ENCODE peak calls at places on chromosomes 4 and X, in ten cellular contexts. I is endothelial cell of umbilical vein, O is GM12878, P is transverse colon, T is stomach, Q is breast epithelium, B is esophagus muscularis mucosa, L is Panc1, X is SK-N-SH, S is GM23338. V is an unnamed sample.

GRCh38 chr4:166981847-166982246 is 252.4 kb downstream of the SPOCK3 start:
- DNase-seq in B (no peak), X (peak), L (no peak), I (no peak), O (no peak), S (no peak), Q (no peak), P (no peak), T (no peak), V (no peak)

GRCh38 chrX:16603822-16604221 is 46.1 kb upstream of the S100G start:
- DNase-seq in P (no peak), I (peak), Q (no peak), B (no peak), T (no peak), S (no peak), X (no peak), L (no peak), O (no peak), V (no peak)

GRCh38 chr4:176193126-176193525 is 2.3 kb downstream of the SPATA4 start:
- DNase-seq in I (peak), O (no peak), S (no peak), L (peak), B (no peak), P (no peak), Q (no peak), T (no peak), X (no peak), V (no peak)

GRCh38 chr4:141153751-141154510 is 20.7 kb upstream of the RNF150 start:
- DNase-seq in O (no peak), I (no peak), S (peak), L (no peak), B (no peak), T (no peak), Q (no peak), P (no peak), X (peak), V (no peak)

GRCh38 chrX:58025979-58026378 is 115.7 kb upstream of the ZXDA start:
- DNase-seq in O (no peak), X (peak), L (peak), I (peak), S (peak), P (peak), T (peak), B (no peak), Q (no peak), V (peak)

GRCh38 chrX:118943102-118943501 is 31.3 kb upstream of the LONRF3 start:
- DNase-seq in X (no peak), S (no peak), B (no peak), T (no peak), L (no peak), I (no peak), Q (no peak), P (no peak), O (no peak), V (no peak)

GRCh38 chr4:44861756-44862155 is 135.4 kb upstream of the GNPDA2 start:
- DNase-seq in P (no peak), S (no peak), X (no peak), I (no peak), Q (no peak), O (no peak), T (no peak), L (no peak), B (no peak), V (no peak)

GRCh38 chrX:17680732-17681413 is 56.4 kb upstream of the SCML1 start:
- DNase-seq in I (no peak), B (no peak), O (no peak), Q (no peak), L (no peak), S (no peak), T (no peak), P (no peak), X (no peak), V (no peak)

GRCh38 chr4:52071786-52072552 is 20.9 kb downstream of the SPATA18 start:
- DNase-seq in S (no peak), L (no peak), O (no peak), X (no peak), T (no peak), I (no peak), P (no peak), Q (no peak), B (no peak), V (no peak)

GRCh38 chr4:40325406-40326019 is 9.6 kb upstream of the CHRNA9 start:
- DNase-seq in X (peak), S (peak), O (no peak), P (peak), T (no peak), L (no peak), I (peak), Q (peak), B (no peak), V (peak)

GRCh38 chr4:183469936-183470335 is 25.5 kb downstream of the CDKN2AIP start:
- DNase-seq in B (no peak), P (no peak), I (peak), O (no peak), Q (no peak), L (no peak), T (no peak), S (no peak), X (no peak), V (no peak)

GRCh38 chrX:45322382-45322781 is 121.7 kb upstream of the DIPK2B start:
- DNase-seq in I (peak), B (no peak), L (peak), O (no peak), Q (peak), T (peak), X (no peak), P (peak), S (peak), V (peak)

GRCh38 chr4:119189638-119190037 is 22.9 kb upstream of the USP53 start:
- DNase-seq in X (no peak), S (no peak), Q (no peak), T (no peak), L (no peak), I (no peak), O (no peak), B (no peak), P (no peak), V (peak)

GRCh38 chr4:38867478-38868054 is at the start of gene FAM114A1:
- DNase-seq in I (peak), O (no peak), L (no peak), P (peak), T (peak), X (peak), S (peak), Q (peak), B (no peak), V (no peak)
- TF ChIP-seq POLR2AphosphoS5 in I (peak), O (no peak), L (no peak), P (no peak), T (peak), X (peak), S (no peak), Q (no peak), B (peak), V (no peak)

DNA sequence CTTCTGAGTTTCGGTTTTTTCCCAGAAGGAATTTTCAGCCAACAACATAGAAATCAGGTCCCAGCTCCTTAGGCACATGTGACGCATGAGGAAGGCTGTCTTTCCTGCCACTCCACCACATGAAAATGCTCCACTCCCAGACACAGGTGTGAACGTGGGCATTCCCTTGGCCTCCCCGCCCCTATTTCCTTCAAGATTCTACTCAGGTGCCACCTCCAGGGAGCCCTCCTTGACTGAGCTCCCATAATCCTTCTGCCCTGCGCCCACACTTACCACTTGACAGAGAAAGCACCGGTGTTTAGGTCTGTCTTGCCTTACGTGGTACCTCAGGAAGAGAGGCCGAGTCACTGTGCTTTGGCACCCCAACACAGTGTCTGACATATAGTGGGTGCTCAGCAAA is 44.4 kb upstream of the CENPU start:
- DNase-seq in B (no peak), T (no peak), L (no peak), P (no peak), Q (no peak), S (no peak), I (no peak), O (no peak), X (no peak), V (no peak)
- TF ChIP-seq POLR2AphosphoS5 in B (no peak), T (no peak), L (no peak), P (no peak), Q (no peak), S (no peak), I (no peak), O (peak), X (no peak), V (no peak)

GRCh38 chr4:145935253-145936141 is 3.1 kb downstream of the ZNF827 start:
- DNase-seq in S (peak), L (no peak), X (peak), I (peak), Q (no peak), P (peak), B (no peak), T (peak), O (peak), V (no peak)

GRCh38 chr4:145937990-145938611 is 522 bp downstream of the ZNF827 start:
- DNase-seq in T (no peak), X (peak), P (peak), B (no peak), O (no peak), S (peak), I (peak), Q (no peak), L (no peak), V (no peak)

GRCh38 chr4:145936142-145937020 is 2.2 kb downstream of the ZNF827 start:
- DNase-seq in B (peak), T (peak), O (no peak), I (peak), P (peak), L (no peak), S (peak), X (peak), Q (peak), V (peak)

GRCh38 chr4:145938618-145939177 is at the start of gene ZNF827:
- DNase-seq in S (peak), Q (peak), P (peak), T (peak), B (no peak), L (no peak), O (peak), I (peak), X (peak), V (no peak)

DNA sequence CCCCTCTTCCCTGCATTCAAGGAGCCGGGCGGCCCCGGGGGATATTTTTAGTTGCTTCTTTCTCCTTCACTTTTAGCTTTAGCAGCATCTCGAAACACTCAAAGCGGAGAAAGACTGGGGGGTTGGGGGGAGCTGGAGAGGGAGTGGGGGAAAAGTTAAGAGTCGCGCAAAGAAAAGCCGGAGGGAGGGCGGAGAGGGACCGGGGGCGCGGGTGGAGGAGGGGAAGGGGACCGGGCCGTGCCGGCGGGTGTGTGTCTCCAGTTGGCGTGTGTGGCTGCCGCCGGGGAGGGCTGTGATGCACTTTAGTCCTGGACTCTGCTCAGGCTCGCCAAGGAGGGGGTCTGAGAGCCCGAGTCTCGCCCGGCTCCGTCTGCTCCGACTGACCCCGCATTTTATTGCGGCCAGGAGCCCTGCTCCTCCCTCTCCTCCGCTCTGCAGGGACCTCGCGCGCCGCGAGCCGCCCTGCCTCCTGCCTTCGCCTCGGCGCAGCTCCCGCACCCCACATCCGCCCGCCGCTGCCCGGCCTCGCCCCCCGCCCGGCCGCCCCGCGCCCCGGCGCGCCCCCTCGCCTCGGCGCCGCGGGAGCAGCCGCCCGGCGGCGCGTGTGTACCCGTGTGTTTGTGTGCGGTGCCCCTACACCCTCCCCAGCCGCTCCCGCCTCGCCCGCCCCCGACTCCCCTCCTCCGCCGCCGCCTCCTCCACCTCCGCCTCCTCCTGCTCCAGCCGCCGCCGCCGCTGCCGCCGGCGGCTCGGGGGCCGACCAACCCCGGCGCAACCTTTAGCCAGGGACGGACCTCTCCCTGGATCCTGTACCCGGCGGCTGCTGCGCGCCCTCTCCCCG is 1.4 kb downstream of the ZNF827 start:
- DNase-seq in Q (peak), P (peak), B (peak), O (no peak), L (no peak), I (peak), S (peak), X (peak), T (peak), V (no peak)
- TF ChIP-seq POLR2AphosphoS5 in Q (no peak), P (peak), B (peak), O (no peak), L (no peak), I (no peak), S (peak), X (peak), T (peak), V (no peak)

GRCh38 chrX:68133181-68133580 is 300.1 kb downstream of the OPHN1 start:
- DNase-seq in P (no peak), X (no peak), O (no peak), S (no peak), Q (no peak), T (no peak), L (no peak), B (no peak), I (no peak), V (no peak)
- TF ChIP-seq POLR2AphosphoS5 in P (no peak), X (no peak), O (no peak), S (no peak), Q (no peak), T (no peak), L (no peak), B (no peak), I (no peak), V (no peak)

DNA sequence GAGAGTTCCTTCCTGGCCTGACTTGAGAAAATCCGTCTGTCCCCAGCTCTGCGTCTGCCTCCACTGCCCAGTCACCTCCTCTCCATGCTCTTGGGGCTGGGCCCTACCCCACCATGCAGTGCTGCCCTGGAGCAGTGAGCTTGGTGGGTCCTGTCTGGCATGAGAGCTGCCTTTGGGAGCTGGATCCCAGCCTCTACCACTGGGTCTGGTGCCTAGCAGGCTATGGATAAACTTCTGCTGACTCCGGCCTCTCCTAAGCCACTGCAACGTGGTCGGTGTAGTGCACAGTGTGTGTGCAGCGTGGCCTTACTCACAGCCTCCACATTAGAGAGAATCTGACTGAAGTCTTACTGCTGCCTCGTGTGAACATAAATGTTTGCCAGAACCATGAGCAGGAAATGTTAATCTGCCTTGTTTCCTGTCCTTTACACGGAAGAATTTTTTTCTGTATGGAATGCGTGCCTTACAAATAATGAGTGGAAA is 47.6 kb downstream of the HTT start:
- DNase-seq in O (no peak), S (no peak), X (no peak), Q (no peak), P (no peak), L (no peak), I (peak), T (no peak), B (no peak), V (no peak)
- TF ChIP-seq POLR2AphosphoS5 in O (no peak), S (no peak), X (no peak), Q (no peak), P (peak), L (no peak), I (peak), T (no peak), B (no peak), V (no peak)

GRCh38 chr4:71151054-71151453 is 157.6 kb downstream of the DCK start:
- DNase-seq in Q (no peak), I (no peak), B (no peak), T (no peak), X (no peak), L (no peak), S (no peak), O (no peak), P (no peak), V (no peak)
- TF ChIP-seq POLR2AphosphoS5 in Q (no peak), I (no peak), B (no peak), T (no peak), X (no peak), L (no peak), S (no peak), O (no peak), P (no peak), V (no peak)

GRCh38 chr4:48908687-48909086 is 2.1 kb upstream of the OCIAD2 start:
- DNase-seq in O (no peak), T (no peak), X (no peak), L (no peak), I (no peak), Q (no peak), P (no peak), S (no peak), B (no peak), V (no peak)

GRCh38 chr4:48907706-48908477 is 1.3 kb upstream of the OCIAD2 start:
- DNase-seq in I (no peak), O (no peak), X (no peak), Q (no peak), S (no peak), L (no peak), T (no peak), P (no peak), B (no peak), V (no peak)

GRCh38 chr4:48904541-48905142 is 1.9 kb downstream of the OCIAD2 start:
- DNase-seq in T (no peak), I (no peak), P (no peak), L (no peak), X (no peak), Q (no peak), B (no peak), O (no peak), S (no peak), V (no peak)

GRCh38 chr4:48905363-48906015 is 1.1 kb downstream of the OCIAD2 start:
- DNase-seq in L (no peak), S (peak), O (no peak), I (peak), P (peak), B (no peak), Q (no peak), X (peak), T (peak), V (no peak)

GRCh38 chr4:48906283-48907173 is at the start of gene OCIAD2:
- DNase-seq in I (peak), P (peak), L (no peak), B (no peak), O (peak), X (peak), S (peak), Q (peak), T (peak), V (peak)
- TF ChIP-seq POLR2AphosphoS5 in I (peak), P (peak), L (no peak), B (no peak), O (peak), X (peak), S (peak), Q (no peak), T (peak), V (peak)

GRCh38 chrX:52995135-52995973 is 37.0 kb upstream of the FAM156A start:
- DNase-seq in O (peak), S (peak), B (peak), T (peak), P (peak), X (peak), Q (peak), L (peak), I (peak), V (peak)
- TF ChIP-seq POLR2AphosphoS5 in O (no peak), S (peak), B (peak), T (peak), P (peak), X (peak), Q (no peak), L (no peak), I (no peak), V (peak)

DNA sequence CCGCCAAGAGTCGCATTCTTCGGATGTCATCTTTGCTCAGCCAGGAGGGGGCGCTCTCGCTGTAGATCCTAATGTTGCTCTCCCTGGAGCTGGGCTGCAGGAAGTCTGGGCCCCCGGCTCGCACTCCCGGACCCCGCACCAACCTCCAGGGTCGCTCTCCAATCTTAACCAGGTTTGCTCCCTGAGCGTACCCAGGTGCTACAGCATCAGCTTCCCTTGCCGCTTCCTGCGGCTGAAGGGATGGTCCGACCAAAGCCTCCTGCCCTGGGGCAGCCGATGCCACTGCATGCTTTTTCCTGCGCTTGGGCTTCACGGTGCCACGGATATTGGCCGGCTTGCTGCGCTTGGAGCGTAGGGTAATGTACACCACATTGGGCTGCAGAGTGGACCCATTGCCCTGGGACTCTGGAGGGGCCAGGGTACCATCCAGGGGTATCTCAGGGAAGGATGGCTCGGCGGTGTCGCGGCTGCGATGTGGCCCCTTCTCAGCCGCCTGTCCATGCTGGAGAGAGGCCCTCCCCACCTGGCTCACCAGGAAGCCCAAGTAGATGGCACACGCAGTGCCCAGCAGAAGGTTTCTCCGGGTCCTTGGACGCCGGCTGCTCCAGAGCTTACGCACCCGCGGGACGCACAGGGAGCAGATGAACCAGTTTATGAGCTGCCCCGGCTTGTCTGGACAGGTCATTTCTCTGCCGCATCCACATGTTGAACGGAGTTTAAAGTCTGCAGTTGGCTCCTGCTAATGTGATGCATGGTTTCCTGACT is 2.0 kb downstream of the GASK1B start:
- DNase-seq in T (no peak), L (no peak), Q (peak), I (peak), X (no peak), B (no peak), S (peak), P (peak), O (no peak), V (no peak)
- TF ChIP-seq POLR2AphosphoS5 in T (peak), L (no peak), Q (peak), I (no peak), X (no peak), B (peak), S (no peak), P (no peak), O (no peak), V (no peak)

V was measured in HL-60.